ENCODE peak calls at places on chromosome 1, in four cellular contexts. A is H7, G is Peyer's patch, R is GM03348. C is an unnamed sample.
A peak's percentile ranks its signal among the peaks of the same experiment; 100 is the strongest.

GRCh38 chr1:170426596-170426995 is 105.4 kb upstream of the GORAB start:
- DNase-seq in G (no peak), R (no peak), A (no peak), C (no peak)

GRCh38 chr1:94962745-94963265 is 35.9 kb upstream of the CNN3 start:
- DNase-seq in G (peak; percentile 65), A (no peak), R (peak; percentile 38), C (no peak)

GRCh38 chr1:115036814-115037535 is 7.3 kb downstream of the TSHB start:
- DNase-seq in A (no peak), G (no peak), R (no peak), C (no peak)

GRCh38 chr1:23980725-23981063 is 567 bp upstream of the SRSF10 start:
- DNase-seq in R (peak; percentile 21), A (peak; percentile 52), G (no peak), C (no peak)

GRCh38 chr1:160567858-160568682 is 11.2 kb downstream of the CD84 start:
- DNase-seq in R (no peak), G (peak; percentile 56), A (no peak), C (no peak)

GRCh38 chr1:19400875-19401854 is 84.2 kb downstream of the CAPZB start:
- DNase-seq in A (peak; percentile 71), G (no peak), R (no peak), C (peak; percentile 35)

GRCh38 chr1:60025552-60025951 is 48.0 kb downstream of the C1orf87 start:
- DNase-seq in G (no peak), R (no peak), A (no peak), C (no peak)

GRCh38 chr1:213399695-213400094 is 348.7 kb downstream of the RPS6KC1 start:
- DNase-seq in G (no peak), R (no peak), A (no peak), C (no peak)

GRCh38 chr1:51372561-51372960 is 42.2 kb upstream of the TTC39A start:
- DNase-seq in G (no peak), A (no peak), R (no peak), C (no peak)

GRCh38 chr1:197093226-197093887 is 26.3 kb upstream of the F13B start:
- DNase-seq in R (no peak), G (no peak), A (no peak), C (no peak)

GRCh38 chr1:79197421-79197820 is 190.9 kb upstream of the ADGRL4 start:
- DNase-seq in A (peak; percentile 1), G (no peak), R (peak; percentile 16), C (no peak)

GRCh38 chr1:66351474-66351873 is 182.5 kb upstream of the SGIP1 start:
- DNase-seq in A (no peak), R (peak; percentile 13), G (no peak), C (no peak)

GRCh38 chr1:2879026-2879425 is 77.5 kb upstream of the TTC34 start:
- DNase-seq in G (no peak), A (no peak), R (no peak), C (no peak)

GRCh38 chr1:29236993-29237905 is 927 bp downstream of the PTPRU start:
- DNase-seq in A (peak; percentile 91), G (no peak), R (peak; percentile 78), C (no peak)

GRCh38 chr1:235074335-235075120 is 54.1 kb downstream of the TOMM20 start:
- DNase-seq in G (no peak), R (peak; percentile 64), A (no peak), C (no peak)

GRCh38 chr1:183845681-183846080 is 40.8 kb downstream of the RGL1 start:
- DNase-seq in G (no peak), A (no peak), R (peak; percentile 36), C (no peak)

GRCh38 chr1:76541618-76542017 is 325.7 kb upstream of the ST6GALNAC5 start:
- DNase-seq in G (no peak), A (no peak), R (no peak), C (no peak)

GRCh38 chr1:226643167-226643566 is 94.6 kb downstream of the STUM start:
- DNase-seq in A (peak; percentile 78), R (peak; percentile 36), G (peak; percentile 69), C (no peak)

GRCh38 chr1:168759077-168759476 is 30.1 kb upstream of the DPT start:
- DNase-seq in G (no peak), A (no peak), R (no peak), C (no peak)

GRCh38 chr1:233387585-233387984 is 60.1 kb downstream of the MAP3K21 start:
- DNase-seq in G (no peak), R (no peak), A (no peak), C (no peak)

C was measured in iPS DF 6.9.